ENCODE peak calls at places on chromosome 18, in ten cellular contexts. F is tibial artery, S is lower lobe of right lung, E is upper lobe of right lung, N is hepatocyte, B is astrocyte, G is PC-3, W is pancreas, P is ovary, T is endodermal cell. M is an unnamed sample.

GRCh38 chr18:32879497-32879896 is 106.7 kb upstream of the KLHL14 start:
- DNase-seq in F (no peak), S (no peak), E (no peak), N (no peak), B (peak), G (no peak), W (no peak), P (no peak), T (no peak), M (no peak)

GRCh38 chr18:44392933-44393332 is 287.8 kb upstream of the SETBP1 start:
- DNase-seq in F (no peak), S (no peak), E (no peak), N (no peak), B (no peak), G (peak), W (no peak), P (no peak), T (no peak), M (no peak)

GRCh38 chr18:76479351-76480238 is 15.4 kb downstream of the ZNF516 start:
- DNase-seq in F (peak), S (peak), E (no peak), N (no peak), B (no peak), G (no peak), W (no peak), P (no peak), T (no peak), M (no peak)

GRCh38 chr18:78376036-78376435 is 603.6 kb upstream of the SALL3 start:
- DNase-seq in F (no peak), S (no peak), E (no peak), N (no peak), B (no peak), G (no peak), W (no peak), P (no peak), T (no peak), M (no peak)

GRCh38 chr18:77811510-77811909 is 561.9 kb downstream of the GALR1 start:
- DNase-seq in F (no peak), S (no peak), E (no peak), N (no peak), B (no peak), G (peak), W (no peak), P (no peak), T (no peak), M (no peak)

GRCh38 chr18:36856815-36857214 is 27.9 kb downstream of the KIAA1328 start:
- DNase-seq in F (no peak), S (no peak), E (no peak), N (no peak), B (no peak), G (no peak), W (no peak), P (no peak), T (no peak), M (no peak)

GRCh38 chr18:36187826-36188721 is 777 bp downstream of the MOCOS start:
- DNase-seq in F (no peak), S (peak), E (peak), N (peak), B (no peak), G (peak), W (peak), P (peak), T (peak), M (peak)

GRCh38 chr18:3649559-3650426 is 199.8 kb downstream of the TGIF1 start:
- DNase-seq in F (peak), S (no peak), E (no peak), N (no peak), B (peak), G (peak), W (no peak), P (no peak), T (peak), M (no peak)

GRCh38 chr18:75208055-75208835 is 694 bp downstream of the PTGR3 start:
- DNase-seq in F (peak), S (peak), E (peak), N (peak), B (peak), G (peak), W (peak), P (peak), T (peak), M (peak)

GRCh38 chr18:4658804-4659203 is 203.7 kb upstream of the DLGAP1 start:
- DNase-seq in F (no peak), S (no peak), E (no peak), N (no peak), B (no peak), G (no peak), W (no peak), P (no peak), T (no peak), M (no peak)

GRCh38 chr18:44599409-44599808 is 81.3 kb upstream of the SETBP1 start:
- DNase-seq in F (peak), S (no peak), E (no peak), N (peak), B (peak), G (no peak), W (no peak), P (peak), T (peak), M (peak)

GRCh38 chr18:24846133-24846532 is 385.7 kb downstream of the HRH4 start:
- DNase-seq in F (no peak), S (no peak), E (no peak), N (no peak), B (no peak), G (no peak), W (no peak), P (no peak), T (no peak), M (no peak)

GRCh38 chr18:46239998-46240397 is 135.8 kb downstream of the HAUS1 start:
- DNase-seq in F (no peak), S (no peak), E (no peak), N (no peak), B (no peak), G (no peak), W (no peak), P (no peak), T (no peak), M (no peak)

GRCh38 chr18:43279015-43279758 is 1.9 kb upstream of the SYT4 start:
- DNase-seq in F (no peak), S (no peak), E (no peak), N (peak), B (peak), G (no peak), W (no peak), P (no peak), T (peak), M (no peak)

GRCh38 chr18:54787616-54788015 is 40.7 kb upstream of the RAB27B start:
- DNase-seq in F (no peak), S (no peak), E (no peak), N (no peak), B (peak), G (no peak), W (no peak), P (no peak), T (no peak), M (no peak)

GRCh38 chr18:3935316-3935715 is 485.3 kb downstream of the TGIF1 start:
- DNase-seq in F (no peak), S (no peak), E (no peak), N (no peak), B (no peak), G (no peak), W (no peak), P (no peak), T (no peak), M (no peak)

GRCh38 chr18:13382990-13383821 is 164.6 kb downstream of the LDLRAD4 start:
- DNase-seq in F (no peak), S (no peak), E (no peak), N (no peak), B (no peak), G (no peak), W (no peak), P (no peak), T (peak), M (no peak)

GRCh38 chr18:56869189-56869777 is 218.1 kb downstream of the WDR7 start:
- DNase-seq in F (no peak), S (no peak), E (no peak), N (peak), B (peak), G (peak), W (no peak), P (no peak), T (peak), M (no peak)

GRCh38 chr18:778194-779007 is 33.6 kb downstream of the YES1 start:
- DNase-seq in F (no peak), S (no peak), E (no peak), N (no peak), B (no peak), G (no peak), W (no peak), P (no peak), T (no peak), M (no peak)

GRCh38 chr18:62187543-62188378 is 706 bp downstream of the RELCH start:
- DNase-seq in F (peak), S (peak), E (peak), N (peak), B (peak), G (peak), W (peak), P (no peak), T (peak), M (no peak)

GRCh38 chr18:58223717-58224424 is 179.8 kb downstream of the NEDD4L start:
- DNase-seq in F (no peak), S (peak), E (peak), N (peak), B (peak), G (peak), W (no peak), P (no peak), T (no peak), M (no peak)

GRCh38 chr18:48019557-48019956 is 89.1 kb upstream of the SMAD2 start:
- DNase-seq in F (no peak), S (no peak), E (no peak), N (no peak), B (no peak), G (no peak), W (no peak), P (no peak), T (peak), M (no peak)

DNA sequence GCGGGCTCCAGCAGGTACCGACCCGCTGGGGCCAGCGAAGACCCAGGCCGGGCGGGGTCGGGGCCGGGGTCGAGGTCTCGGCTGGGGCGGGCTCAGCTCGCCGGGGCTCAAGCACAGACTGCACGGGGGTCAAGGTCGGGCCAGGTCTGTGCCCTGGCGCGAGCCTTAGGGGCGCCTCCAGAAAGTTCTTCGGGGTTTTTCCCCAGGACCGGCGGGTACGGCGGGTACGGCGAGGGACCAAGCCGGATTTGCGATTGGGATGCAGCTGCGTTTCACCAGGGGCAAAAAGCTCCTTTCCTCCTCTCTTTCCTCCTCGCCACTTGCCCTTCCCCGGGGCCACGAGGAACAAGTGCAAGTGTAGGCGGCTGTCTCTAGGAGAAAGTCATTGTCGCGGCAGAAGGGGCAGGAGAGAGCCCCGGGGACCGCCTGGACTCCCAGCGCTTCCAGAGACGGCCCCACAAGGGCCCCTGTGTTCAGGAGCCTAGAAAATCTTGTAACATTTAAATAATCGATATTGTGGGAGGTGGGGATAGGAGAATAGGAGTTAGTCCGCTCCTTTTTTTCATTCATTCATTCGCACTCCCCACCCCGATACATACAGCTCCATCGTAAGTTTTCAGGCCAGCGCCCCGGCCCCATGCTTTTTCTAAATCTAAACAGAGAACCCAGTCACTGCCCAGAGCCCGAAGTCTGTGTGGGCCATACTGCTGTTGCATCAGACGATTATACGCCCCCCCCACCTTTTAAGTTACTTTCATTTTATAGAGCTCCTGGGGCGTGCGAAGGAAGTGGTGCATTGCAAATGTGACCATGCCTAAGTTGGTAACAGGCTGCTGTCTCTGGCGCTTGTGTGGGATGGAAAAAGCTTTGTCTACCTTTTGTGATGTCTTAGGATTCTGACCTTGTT is 679 bp downstream of the PMAIP1 start:
- DNase-seq in F (no peak), S (peak), E (peak), N (peak), B (peak), G (peak), W (no peak), P (no peak), T (peak), M (peak)
- H3K27ac ChIP-seq in F (no peak), S (peak), E (peak), N (peak), B (peak), G (peak), W (peak), P (no peak), T (peak), M (peak)

GRCh38 chr18:34322365-34323289 is 97.9 kb upstream of the NOL4 start:
- DNase-seq in F (no peak), S (peak), E (peak), N (peak), B (peak), G (peak), W (peak), P (peak), T (peak), M (peak)
- TF ChIP-seq CTCF in F (peak), S (peak), E (peak), N (peak), B (peak), G (peak), W (peak), P (no peak), T (peak), M (peak)

GRCh38 chr18:55859116-55859515 is 271.1 kb upstream of the TCF4 start:
- DNase-seq in F (no peak), S (no peak), E (no peak), N (no peak), B (no peak), G (no peak), W (no peak), P (no peak), T (no peak), M (no peak)
- H3K4me3 ChIP-seq in F (peak), S (no peak), E (no peak), N (no peak), B (peak), G (no peak), W (no peak), P (no peak), T (no peak), M (peak)

GRCh38 chr18:22933958-22934423 is 863 bp downstream of the RBBP8 start:
- DNase-seq in F (no peak), S (no peak), E (no peak), N (no peak), B (peak), G (no peak), W (no peak), P (no peak), T (no peak), M (no peak)
- H3K27ac ChIP-seq in F (peak), S (peak), E (peak), N (peak), B (peak), G (peak), W (peak), P (peak), T (no peak), M (peak)

DNA sequence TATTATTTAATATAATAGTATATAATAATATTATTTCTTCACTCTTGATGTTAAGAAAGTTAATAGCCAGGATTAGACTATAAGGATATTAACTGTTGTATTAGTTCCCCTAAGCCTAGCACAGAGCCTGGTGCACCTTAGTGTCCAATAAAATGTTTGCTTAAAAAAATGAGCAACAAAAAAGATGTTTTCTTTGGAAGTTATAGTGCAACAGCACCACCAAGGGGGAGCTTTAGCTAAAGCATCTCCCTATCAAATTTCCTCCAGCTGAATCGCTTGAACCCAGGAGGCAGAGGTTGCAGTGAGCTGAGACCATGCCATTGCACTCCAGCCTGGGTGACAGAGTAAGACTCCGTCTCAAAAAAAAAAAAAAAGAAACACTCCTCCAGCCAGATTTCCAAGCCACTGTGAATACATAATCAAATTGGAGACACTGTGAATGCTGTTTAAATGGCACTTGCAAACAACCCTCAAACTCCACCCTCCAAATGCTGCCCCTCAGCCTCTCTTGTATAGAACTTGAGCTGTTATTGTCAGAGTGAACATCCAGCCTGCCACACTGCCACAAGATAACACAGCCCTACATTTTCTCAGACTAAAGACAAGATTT is 221.9 kb downstream of the DYM start:
- DNase-seq in F (no peak), S (no peak), E (no peak), N (peak), B (no peak), G (peak), W (no peak), P (no peak), T (peak), M (no peak)
- TF ChIP-seq CTCF in F (peak), S (peak), E (peak), N (peak), B (peak), G (peak), W (no peak), P (no peak), T (peak), M (peak)

GRCh38 chr18:79962311-79962710 is 2.1 kb upstream of the HSBP1L1 start:
- DNase-seq in F (no peak), S (peak), E (peak), N (peak), B (peak), G (peak), W (no peak), P (peak), T (no peak), M (no peak)

GRCh38 chr18:79963658-79964329 is 649 bp upstream of the HSBP1L1 start:
- DNase-seq in F (no peak), S (no peak), E (no peak), N (no peak), B (no peak), G (no peak), W (no peak), P (no peak), T (no peak), M (no peak)

GRCh38 chr18:79964330-79965118 is at the start of gene HSBP1L1:
- DNase-seq in F (no peak), S (peak), E (peak), N (peak), B (no peak), G (peak), W (peak), P (peak), T (peak), M (peak)

GRCh38 chr18:79962835-79963657 is 1.4 kb upstream of the HSBP1L1 start:
- DNase-seq in F (no peak), S (no peak), E (no peak), N (no peak), B (no peak), G (peak), W (no peak), P (peak), T (no peak), M (no peak)

GRCh38 chr18:79965119-79965902 is 868 bp downstream of the HSBP1L1 start:
- DNase-seq in F (no peak), S (peak), E (peak), N (peak), B (peak), G (peak), W (peak), P (peak), T (peak), M (no peak)
- H3K4me3 ChIP-seq in F (peak), S (peak), E (peak), N (peak), B (peak), G (peak), W (peak), P (peak), T (peak), M (peak)

GRCh38 chr18:11339121-11339520 is 189.8 kb upstream of the PIEZO2 start:
- DNase-seq in F (no peak), S (no peak), E (no peak), N (no peak), B (no peak), G (no peak), W (no peak), P (no peak), T (no peak), M (no peak)

GRCh38 chr18:11343096-11343495 is 193.7 kb upstream of the PIEZO2 start:
- DNase-seq in F (no peak), S (no peak), E (no peak), N (no peak), B (no peak), G (no peak), W (no peak), P (no peak), T (no peak), M (no peak)
- H3K27ac ChIP-seq in F (no peak), S (no peak), E (no peak), N (no peak), B (no peak), G (no peak), W (no peak), P (no peak), T (no peak), M (no peak)

M was measured in left ventricle myocardium inferior.